ENCODE peak calls at places on chromosomes 2 and 18, in nine cellular contexts. One of them, this sample, is unnamed.

GRCh38 chr18:32454667-32455066 is 16.0 kb downstream of the GAREM1 start:
- DNase-seq in AG04450: no peak
- DNase-seq in GM23338: no peak
- DNase-seq in osteocyte: no peak
- DNase-seq in lower leg skin: no peak
- DNase-seq in CD8-positive, alpha-beta T cell: no peak
- DNase-seq in A549: no peak
- DNase-seq in psoas muscle: no peak
- DNase-seq in pancreas: no peak
- DNase-seq in this sample: no peak

GRCh38 chr2:37644191-37644590 is 27.3 kb downstream of the CDC42EP3 start:
- DNase-seq in A549: no peak
- DNase-seq in osteocyte: no peak
- DNase-seq in GM23338: no peak
- DNase-seq in lower leg skin: no peak
- DNase-seq in pancreas: no peak
- DNase-seq in AG04450: no peak
- DNase-seq in psoas muscle: no peak
- DNase-seq in CD8-positive, alpha-beta T cell: no peak
- DNase-seq in this sample: no peak

GRCh38 chr2:150675807-150676206 is 188.3 kb upstream of the RND3 start:
- DNase-seq in GM23338: no peak
- DNase-seq in psoas muscle: no peak
- DNase-seq in A549: no peak
- DNase-seq in lower leg skin: no peak
- DNase-seq in CD8-positive, alpha-beta T cell: no peak
- DNase-seq in osteocyte: no peak
- DNase-seq in AG04450: no peak
- DNase-seq in pancreas: no peak
- DNase-seq in this sample: no peak

GRCh38 chr2:187900023-187900422 is 345.8 kb upstream of the TFPI start:
- DNase-seq in CD8-positive, alpha-beta T cell: no peak
- DNase-seq in A549: no peak
- DNase-seq in psoas muscle: no peak
- DNase-seq in pancreas: no peak
- DNase-seq in lower leg skin: no peak
- DNase-seq in osteocyte: no peak
- DNase-seq in GM23338: no peak
- DNase-seq in AG04450: no peak
- DNase-seq in this sample: no peak

GRCh38 chr2:14712091-14712490 is 79.6 kb downstream of the LRATD1 start:
- DNase-seq in osteocyte: no peak
- DNase-seq in psoas muscle: no peak
- DNase-seq in GM23338: no peak
- DNase-seq in lower leg skin: no peak
- DNase-seq in pancreas: no peak
- DNase-seq in CD8-positive, alpha-beta T cell: no peak
- DNase-seq in A549: no peak
- DNase-seq in AG04450: no peak
- DNase-seq in this sample: no peak

GRCh38 chr2:107259411-107260195 is 373.6 kb upstream of the ST6GAL2 start:
- DNase-seq in CD8-positive, alpha-beta T cell: no peak
- DNase-seq in AG04450: no peak
- DNase-seq in A549: no peak
- DNase-seq in lower leg skin: no peak
- DNase-seq in psoas muscle: no peak
- DNase-seq in pancreas: no peak
- DNase-seq in GM23338: no peak
- DNase-seq in osteocyte: no peak
- DNase-seq in this sample: peak; percentile 8

GRCh38 chr18:79856119-79857080 is 58.7 kb downstream of the KCNG2 start:
- DNase-seq in osteocyte: peak; percentile 83
- DNase-seq in A549: peak; percentile 24
- DNase-seq in AG04450: no peak
- DNase-seq in pancreas: no peak
- DNase-seq in GM23338: peak; percentile 75
- DNase-seq in lower leg skin: no peak
- DNase-seq in CD8-positive, alpha-beta T cell: peak; percentile 48
- DNase-seq in psoas muscle: peak; percentile 45
- DNase-seq in this sample: no peak

GRCh38 chr2:168849610-168850009 is 40.6 kb downstream of the SPC25 start:
- DNase-seq in GM23338: peak; percentile 63
- DNase-seq in A549: peak; percentile 55
- DNase-seq in lower leg skin: no peak
- DNase-seq in CD8-positive, alpha-beta T cell: no peak
- DNase-seq in AG04450: no peak
- DNase-seq in psoas muscle: peak; percentile 48
- DNase-seq in pancreas: peak; percentile 59
- DNase-seq in osteocyte: no peak
- DNase-seq in this sample: no peak

GRCh38 chr18:68440433-68440832 is 274.5 kb downstream of the TMX3 start:
- DNase-seq in pancreas: no peak
- DNase-seq in CD8-positive, alpha-beta T cell: no peak
- DNase-seq in GM23338: no peak
- DNase-seq in psoas muscle: no peak
- DNase-seq in AG04450: no peak
- DNase-seq in lower leg skin: no peak
- DNase-seq in osteocyte: no peak
- DNase-seq in A549: no peak
- DNase-seq in this sample: no peak

GRCh38 chr2:27832396-27832795 is 57.8 kb downstream of the RBKS start:
- DNase-seq in lower leg skin: no peak
- DNase-seq in GM23338: no peak
- DNase-seq in osteocyte: no peak
- DNase-seq in A549: no peak
- DNase-seq in psoas muscle: no peak
- DNase-seq in CD8-positive, alpha-beta T cell: no peak
- DNase-seq in AG04450: no peak
- DNase-seq in pancreas: no peak
- DNase-seq in this sample: no peak

GRCh38 chr2:84865181-84865783 is 15.6 kb downstream of the TRABD2A start:
- DNase-seq in A549: peak; percentile 52
- DNase-seq in pancreas: no peak
- DNase-seq in CD8-positive, alpha-beta T cell: peak; percentile 49
- DNase-seq in GM23338: no peak
- DNase-seq in psoas muscle: no peak
- DNase-seq in AG04450: no peak
- DNase-seq in osteocyte: no peak
- DNase-seq in lower leg skin: peak; percentile 34
- DNase-seq in this sample: no peak

GRCh38 chr2:231378028-231378722 is 17.3 kb upstream of the B3GNT7 start:
- DNase-seq in A549: peak; percentile 33
- DNase-seq in pancreas: no peak
- DNase-seq in lower leg skin: no peak
- DNase-seq in CD8-positive, alpha-beta T cell: no peak
- DNase-seq in osteocyte: no peak
- DNase-seq in GM23338: no peak
- DNase-seq in AG04450: no peak
- DNase-seq in psoas muscle: no peak
- DNase-seq in this sample: no peak

GRCh38 chr2:121648611-121649401 is 456 bp downstream of the CLASP1 start:
- DNase-seq in osteocyte: peak; percentile 87
- DNase-seq in A549: peak; percentile 40
- DNase-seq in CD8-positive, alpha-beta T cell: peak; percentile 68
- DNase-seq in GM23338: peak; percentile 68
- DNase-seq in psoas muscle: peak; percentile 82
- DNase-seq in lower leg skin: peak; percentile 54
- DNase-seq in pancreas: peak; percentile 50
- DNase-seq in AG04450: no peak
- DNase-seq in this sample: peak; percentile 62

GRCh38 chr2:219627105-219628100 is at the start of gene SLC4A3:
- DNase-seq in psoas muscle: peak; percentile 48
- DNase-seq in A549: no peak
- DNase-seq in AG04450: no peak
- DNase-seq in CD8-positive, alpha-beta T cell: no peak
- DNase-seq in osteocyte: no peak
- DNase-seq in pancreas: no peak
- DNase-seq in lower leg skin: no peak
- DNase-seq in GM23338: peak; percentile 69
- DNase-seq in this sample: peak; percentile 66

GRCh38 chr18:48887905-48888531 is 62.7 kb downstream of the SMAD7 start:
- DNase-seq in psoas muscle: no peak
- DNase-seq in lower leg skin: no peak
- DNase-seq in pancreas: no peak
- DNase-seq in A549: no peak
- DNase-seq in CD8-positive, alpha-beta T cell: no peak
- DNase-seq in AG04450: no peak
- DNase-seq in GM23338: peak; percentile 30
- DNase-seq in osteocyte: no peak
- DNase-seq in this sample: no peak
- TF ChIP-seq CTCF in psoas muscle: peak; percentile 16
- TF ChIP-seq CTCF in lower leg skin: no peak
- TF ChIP-seq CTCF in pancreas: no peak
- TF ChIP-seq CTCF in A549: no peak
- TF ChIP-seq CTCF in CD8-positive, alpha-beta T cell: no peak
- TF ChIP-seq CTCF in AG04450: no peak
- TF ChIP-seq CTCF in GM23338: peak; percentile 13
- TF ChIP-seq CTCF in osteocyte: no peak
- TF ChIP-seq CTCF in this sample: no peak

GRCh38 chr18:41096504-41096903 is 858.5 kb upstream of the PIK3C3 start:
- DNase-seq in GM23338: no peak
- DNase-seq in CD8-positive, alpha-beta T cell: no peak
- DNase-seq in psoas muscle: no peak
- DNase-seq in AG04450: no peak
- DNase-seq in pancreas: no peak
- DNase-seq in osteocyte: no peak
- DNase-seq in lower leg skin: no peak
- DNase-seq in A549: no peak
- DNase-seq in this sample: no peak
- TF ChIP-seq CTCF in GM23338: peak; percentile 32
- TF ChIP-seq CTCF in CD8-positive, alpha-beta T cell: no peak
- TF ChIP-seq CTCF in psoas muscle: no peak
- TF ChIP-seq CTCF in AG04450: peak; percentile 37
- TF ChIP-seq CTCF in pancreas: no peak
- TF ChIP-seq CTCF in osteocyte: peak; percentile 50
- TF ChIP-seq CTCF in lower leg skin: no peak
- TF ChIP-seq CTCF in A549: no peak
- TF ChIP-seq CTCF in this sample: no peak

DNA sequence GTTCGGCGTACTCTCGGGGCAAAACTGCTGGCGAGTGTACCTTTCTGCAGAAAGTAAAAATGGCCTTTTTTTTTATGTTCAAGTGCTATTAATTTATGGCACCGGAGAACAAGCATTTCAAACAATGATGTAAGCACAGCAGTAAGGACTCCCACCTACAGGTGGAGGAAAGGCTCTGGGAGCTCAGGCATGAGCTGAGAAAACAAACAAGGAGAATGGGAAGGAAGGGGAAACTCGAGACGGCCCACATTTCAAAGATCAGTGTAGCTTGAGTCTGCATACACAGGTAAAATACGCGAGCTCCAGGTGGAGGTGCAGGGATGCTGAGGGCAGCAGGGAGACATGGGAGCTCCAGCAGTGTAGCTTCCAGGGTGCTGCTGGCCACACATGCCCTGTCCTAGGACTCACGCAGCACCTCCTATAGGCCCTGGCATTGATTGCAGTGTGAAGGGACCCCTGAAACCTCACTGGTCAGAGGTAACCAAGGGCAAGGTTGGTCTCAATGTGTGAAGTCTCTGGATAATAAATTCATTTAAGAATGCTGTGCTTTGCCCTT is 362.8 kb upstream of the HS6ST1 start:
- DNase-seq in A549: no peak
- DNase-seq in GM23338: peak; percentile 55
- DNase-seq in AG04450: no peak
- DNase-seq in osteocyte: peak; percentile 60
- DNase-seq in psoas muscle: no peak
- DNase-seq in pancreas: no peak
- DNase-seq in lower leg skin: no peak
- DNase-seq in CD8-positive, alpha-beta T cell: peak; percentile 19
- DNase-seq in this sample: no peak
- TF ChIP-seq CTCF in A549: no peak
- TF ChIP-seq CTCF in GM23338: peak; percentile 75
- TF ChIP-seq CTCF in AG04450: no peak
- TF ChIP-seq CTCF in osteocyte: no peak
- TF ChIP-seq CTCF in psoas muscle: no peak
- TF ChIP-seq CTCF in pancreas: no peak
- TF ChIP-seq CTCF in lower leg skin: no peak
- TF ChIP-seq CTCF in CD8-positive, alpha-beta T cell: no peak
- TF ChIP-seq CTCF in this sample: no peak

DNA sequence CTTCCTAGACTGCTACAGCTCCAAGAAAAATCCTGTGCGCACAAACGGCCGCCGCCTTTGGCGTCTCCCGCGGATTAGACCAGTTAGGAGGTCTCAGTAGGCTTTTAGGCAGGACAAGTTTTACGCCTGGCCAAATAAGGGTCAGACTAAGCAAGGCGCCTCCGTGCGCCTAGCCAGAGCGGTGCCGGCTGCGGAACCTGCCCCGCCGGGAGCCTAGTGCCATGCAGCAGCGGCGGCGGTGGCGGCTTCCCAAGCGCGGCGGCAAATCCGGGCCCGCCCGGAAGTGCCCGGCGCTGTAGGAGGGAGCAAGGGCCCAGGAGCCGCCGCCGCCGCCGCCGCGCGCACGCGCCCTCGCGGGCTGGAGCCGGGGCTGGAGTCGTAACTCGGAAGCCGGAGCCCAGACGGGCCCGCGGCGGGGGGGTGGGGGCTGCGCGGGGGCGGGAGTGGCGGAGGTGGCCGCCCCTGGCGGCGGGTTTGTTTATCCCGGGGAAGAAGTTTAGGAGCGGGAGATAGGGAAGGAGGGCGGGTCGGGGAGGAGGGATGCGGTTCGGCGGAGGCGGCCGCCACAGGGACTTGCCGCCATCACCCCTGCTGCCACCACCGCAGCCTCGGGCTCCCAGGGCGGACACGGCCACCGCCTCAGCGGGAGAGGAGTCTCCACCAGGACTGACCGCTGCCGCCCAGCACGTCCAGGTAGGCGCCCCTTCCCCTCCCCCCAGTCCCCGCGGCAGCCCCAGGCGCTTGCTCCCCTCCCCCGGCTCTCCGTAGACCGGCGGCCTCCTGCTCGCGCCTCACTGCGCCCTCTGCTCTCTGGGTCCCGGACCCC is at the start of gene SPOPL:
- DNase-seq in AG04450: peak; percentile 38
- DNase-seq in psoas muscle: peak; percentile 97
- DNase-seq in A549: peak; percentile 89
- DNase-seq in CD8-positive, alpha-beta T cell: peak; percentile 88
- DNase-seq in GM23338: peak; percentile 88
- DNase-seq in lower leg skin: peak; percentile 89
- DNase-seq in pancreas: peak; percentile 90
- DNase-seq in osteocyte: peak; percentile 98
- DNase-seq in this sample: peak; percentile 94
- TF ChIP-seq CTCF in AG04450: no peak
- TF ChIP-seq CTCF in psoas muscle: peak; percentile 40
- TF ChIP-seq CTCF in A549: no peak
- TF ChIP-seq CTCF in CD8-positive, alpha-beta T cell: no peak
- TF ChIP-seq CTCF in GM23338: no peak
- TF ChIP-seq CTCF in lower leg skin: no peak
- TF ChIP-seq CTCF in pancreas: peak; percentile 26
- TF ChIP-seq CTCF in osteocyte: peak; percentile 46
- TF ChIP-seq CTCF in this sample: no peak

DNA sequence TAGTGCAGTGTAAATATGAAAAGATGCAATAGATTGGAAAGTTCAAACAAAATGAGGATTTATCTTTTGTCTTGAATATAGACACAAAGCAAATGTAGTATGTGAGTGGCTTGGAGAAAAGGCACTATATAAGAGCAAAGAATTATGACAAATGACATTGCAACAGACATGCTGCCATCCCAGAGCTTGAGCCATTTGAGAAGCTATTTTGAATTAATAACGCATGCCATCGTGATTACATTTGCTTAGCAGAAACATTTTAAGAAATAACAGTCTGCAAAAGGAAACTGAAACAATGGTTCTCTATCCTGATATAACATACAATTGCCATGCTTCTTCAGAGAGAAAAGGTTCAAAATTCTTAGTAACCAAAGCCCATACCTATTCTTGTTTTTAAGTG is 677.1 kb downstream of the ZEB2 start:
- DNase-seq in AG04450: no peak
- DNase-seq in osteocyte: no peak
- DNase-seq in GM23338: no peak
- DNase-seq in lower leg skin: no peak
- DNase-seq in A549: no peak
- DNase-seq in pancreas: no peak
- DNase-seq in CD8-positive, alpha-beta T cell: no peak
- DNase-seq in psoas muscle: no peak
- DNase-seq in this sample: no peak
- TF ChIP-seq CTCF in AG04450: no peak
- TF ChIP-seq CTCF in osteocyte: no peak
- TF ChIP-seq CTCF in GM23338: no peak
- TF ChIP-seq CTCF in lower leg skin: no peak
- TF ChIP-seq CTCF in A549: no peak
- TF ChIP-seq CTCF in pancreas: no peak
- TF ChIP-seq CTCF in CD8-positive, alpha-beta T cell: no peak
- TF ChIP-seq CTCF in psoas muscle: no peak
- TF ChIP-seq CTCF in this sample: no peak

This sample was measured in nephron progenitor cell.